ENCODE peak calls at places on chromosomes 16 and 17, in four cellular contexts. M is natural killer cell, Q is lower leg skin, Y is fibroblast of mammary gland. A is an unnamed sample.

GRCh38 chr17:49787932-49788442 is 494 bp upstream of the KAT7 start:
- DNase-seq in M (peak; percentile 31), Q (no peak), Y (no peak), A (peak; percentile 22)

GRCh38 chr17:4740025-4740351 is 260 bp upstream of the CXCL16 start:
- DNase-seq in M (no peak), Q (no peak), Y (no peak), A (no peak)

GRCh38 chr16:49640606-49641005 is 215.3 kb downstream of the ZNF423 start:
- DNase-seq in M (no peak), Q (no peak), Y (no peak), A (peak; percentile 35)

GRCh38 chr16:80323187-80323807 is 217.5 kb upstream of the DYNLRB2 start:
- DNase-seq in M (no peak), Q (no peak), Y (no peak), A (no peak)

GRCh38 chr17:40461774-40462342 is 18.6 kb downstream of the IGFBP4 start:
- DNase-seq in M (no peak), Q (no peak), Y (peak; percentile 76), A (no peak)

GRCh38 chr16:54926166-54926838 is 4.4 kb upstream of the IRX5 start:
- DNase-seq in M (no peak), Q (no peak), Y (peak; percentile 83), A (no peak)

GRCh38 chr17:72222971-72223370 is 102.2 kb downstream of the SOX9 start:
- DNase-seq in M (no peak), Q (no peak), Y (no peak), A (no peak)

GRCh38 chr17:2237960-2238359 is 65.6 kb downstream of the SMG6 start:
- DNase-seq in M (no peak), Q (no peak), Y (no peak), A (no peak)

GRCh38 chr16:21277927-21278706 is at the start of gene CRYM:
- DNase-seq in M (peak; percentile 19), Q (no peak), Y (peak; percentile 25), A (no peak)

GRCh38 chr16:70257391-70257790 is 5.7 kb upstream of the EXOSC6 start:
- DNase-seq in M (no peak), Q (no peak), Y (no peak), A (no peak)

DNA sequence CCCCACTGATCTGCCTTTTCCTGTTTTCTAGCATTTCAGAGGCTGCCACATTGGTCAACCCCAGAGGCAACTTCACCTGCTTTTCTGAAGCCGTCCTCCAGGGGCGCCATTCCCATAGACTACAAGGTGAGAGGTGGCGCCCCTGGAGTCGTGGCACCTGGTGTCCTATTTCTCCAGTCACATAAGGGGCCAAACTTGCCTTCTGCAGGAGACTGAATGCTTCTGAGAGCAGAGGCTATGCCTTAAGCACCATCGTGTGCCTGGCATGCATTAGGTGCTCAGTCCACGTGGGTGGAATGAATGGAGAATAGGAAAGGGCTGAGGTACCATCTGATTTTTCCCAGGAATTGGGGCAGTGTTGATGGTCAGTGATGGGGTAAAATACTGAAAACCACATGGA is 164.8 kb downstream of the HAPSTR1 start:
- DNase-seq in M (no peak), Q (no peak), Y (peak; percentile 1), A (peak; percentile 46)
- TF ChIP-seq CTCF in M (no peak), Q (no peak), Y (peak; percentile 42), A (peak; percentile 65)

GRCh38 chr16:5633845-5634440 is 536.3 kb upstream of the EEF2KMT start:
- DNase-seq in M (no peak), Q (no peak), Y (peak; percentile 25), A (no peak)
- TF ChIP-seq CTCF in M (peak; percentile 44), Q (no peak), Y (peak; percentile 32), A (peak; percentile 72)

DNA sequence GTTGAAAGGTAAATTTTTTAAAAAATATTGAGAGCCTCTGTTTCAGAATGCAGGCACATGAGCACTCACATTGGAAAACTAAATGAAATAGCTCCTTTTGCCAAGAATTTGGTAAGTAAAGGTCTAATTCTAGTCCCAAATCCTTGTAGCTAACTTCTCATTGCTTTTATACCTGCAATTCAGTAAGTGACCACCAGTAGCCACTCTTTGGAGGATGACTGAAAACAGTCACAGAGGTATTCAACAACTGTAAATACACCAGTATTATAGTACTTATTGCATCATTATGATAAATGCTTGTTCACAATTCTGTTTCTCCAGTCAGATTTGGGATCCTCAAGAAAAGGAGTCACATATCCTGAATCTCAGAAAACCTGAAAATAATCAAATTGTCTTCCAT is 562.4 kb upstream of the CDH11 start:
- DNase-seq in M (no peak), Q (no peak), Y (no peak), A (no peak)
- TF ChIP-seq CTCF in M (no peak), Q (no peak), Y (peak; percentile 30), A (peak; percentile 35)

GRCh38 chr17:41777157-41777578 is 9.3 kb downstream of the JUP start:
- DNase-seq in M (no peak), Q (no peak), Y (peak; percentile 47), A (no peak)
- TF ChIP-seq CTCF in M (no peak), Q (no peak), Y (peak; percentile 25), A (no peak)

GRCh38 chr16:66926171-66926570 is 836 bp upstream of the RRAD start:
- DNase-seq in M (no peak), Q (no peak), Y (no peak), A (no peak)

GRCh38 chr16:66927012-66927436 is 1.7 kb upstream of the RRAD start:
- DNase-seq in M (no peak), Q (no peak), Y (peak; percentile 66), A (no peak)

GRCh38 chr16:66927918-66928649 is 2.7 kb upstream of the RRAD start:
- DNase-seq in M (no peak), Q (no peak), Y (peak; percentile 43), A (no peak)

GRCh38 chr16:66930189-66930588 is 4.0 kb downstream of the CIAO2B start:
- DNase-seq in M (no peak), Q (no peak), Y (peak; percentile 82), A (no peak)

GRCh38 chr16:66928702-66929388 is 3.5 kb upstream of the RRAD start:
- DNase-seq in M (no peak), Q (no peak), Y (peak; percentile 33), A (peak; percentile 49)
- TF ChIP-seq CTCF in M (peak; percentile 15), Q (no peak), Y (peak; percentile 39), A (peak; percentile 59)

GRCh38 chr16:88471115-88471514 is 18.0 kb downstream of the ZFPM1 start:
- DNase-seq in M (no peak), Q (no peak), Y (no peak), A (no peak)

GRCh38 chr16:88473666-88474534 is 20.8 kb downstream of the ZFPM1 start:
- DNase-seq in M (no peak), Q (no peak), Y (peak; percentile 77), A (no peak)

GRCh38 chr16:88471575-88471974 is 18.5 kb downstream of the ZFPM1 start:
- DNase-seq in M (no peak), Q (no peak), Y (peak; percentile 6), A (no peak)

GRCh38 chr16:88472042-88472441 is 19.0 kb downstream of the ZFPM1 start:
- DNase-seq in M (no peak), Q (no peak), Y (no peak), A (peak; percentile 14)

GRCh38 chr16:88472637-88473205 is 19.6 kb downstream of the ZFPM1 start:
- DNase-seq in M (no peak), Q (no peak), Y (peak; percentile 42), A (no peak)
- TF ChIP-seq CTCF in M (no peak), Q (no peak), Y (no peak), A (no peak)

GRCh38 chr16:56425439-56425832 is at the start of gene AMFR:
- DNase-seq in M (peak; percentile 72), Q (no peak), Y (peak; percentile 70), A (peak; percentile 72)
- TF ChIP-seq CTCF in M (peak; percentile 40), Q (no peak), Y (no peak), A (peak; percentile 60)

GRCh38 chr17:61731330-61731729 is 132.0 kb downstream of the BRIP1 start:
- DNase-seq in M (no peak), Q (no peak), Y (no peak), A (no peak)
- TF ChIP-seq CTCF in M (no peak), Q (no peak), Y (no peak), A (no peak)

GRCh38 chr16:89829630-89830437 is 1.6 kb downstream of the SPIRE2 start:
- DNase-seq in M (no peak), Q (no peak), Y (no peak), A (no peak)
- TF ChIP-seq CTCF in M (no peak), Q (no peak), Y (no peak), A (no peak)